ENCODE peak calls at places on chromosomes 11 and 22, in nine cellular contexts. D, P, O, E, B, J, H, L and W are unnamed samples.

GRCh38 chr22:49564666-49565515 is 262.8 kb downstream of the BRD1 start:
- DNase-seq in P (no peak), B (no peak), H (no peak), E (no peak), O (no peak), J (no peak), L (no peak), D (no peak), W (no peak)

GRCh38 chr11:37857726-37858125 is 1259.7 kb upstream of the RAG2 start:
- DNase-seq in L (no peak), E (no peak), D (no peak), O (peak), J (no peak), B (no peak), P (peak), H (no peak), W (no peak)

GRCh38 chr11:120590472-120590871 is 78.9 kb downstream of the GRIK4 start:
- DNase-seq in E (no peak), O (no peak), L (no peak), D (no peak), J (no peak), B (no peak), H (no peak), P (no peak), W (no peak)

GRCh38 chr11:34192481-34193401 is 87.3 kb downstream of the NAT10 start:
- DNase-seq in J (peak), O (no peak), P (no peak), B (peak), L (no peak), H (no peak), E (no peak), D (peak), W (no peak)

GRCh38 chr11:34749666-34750659 is 129.1 kb downstream of the EHF start:
- DNase-seq in J (no peak), H (no peak), B (no peak), O (no peak), D (no peak), P (no peak), L (no peak), E (no peak), W (no peak)

GRCh38 chr22:50714150-50714549 is 23.9 kb upstream of the ACR start:
- DNase-seq in B (no peak), E (no peak), J (no peak), H (no peak), L (no peak), O (no peak), D (no peak), P (no peak), W (no peak)

GRCh38 chr11:128146926-128147605 is 440.3 kb downstream of the ETS1 start:
- DNase-seq in E (no peak), P (peak), B (no peak), J (no peak), L (no peak), D (no peak), O (no peak), H (no peak), W (no peak)

GRCh38 chr11:125345706-125346561 is 150.1 kb downstream of the FEZ1 start:
- DNase-seq in J (peak), E (no peak), O (peak), H (peak), P (peak), L (no peak), B (peak), D (no peak), W (peak)

GRCh38 chr22:35970601-35971417 is 57.8 kb downstream of the RBFOX2 start:
- DNase-seq in L (no peak), J (no peak), P (no peak), D (no peak), O (no peak), E (no peak), B (no peak), H (no peak), W (no peak)

GRCh38 chr11:83521647-83522596 is 235.8 kb upstream of the CCDC90B start:
- DNase-seq in H (peak), E (no peak), L (no peak), O (peak), B (peak), D (no peak), J (peak), P (peak), W (no peak)
- TF ChIP-seq REST in H (no peak), E (no peak), L (no peak), O (no peak), B (no peak), D (no peak), J (no peak), P (no peak), W (no peak)

GRCh38 chr22:42622061-42622710 is 7.5 kb upstream of the POLDIP3 start:
- DNase-seq in L (no peak), O (no peak), P (no peak), E (no peak), H (no peak), J (no peak), B (no peak), D (no peak), W (no peak)
- TF ChIP-seq REST in L (no peak), O (no peak), P (no peak), E (no peak), H (no peak), J (no peak), B (no peak), D (no peak), W (no peak)

GRCh38 chr22:46461566-46462180 is 75.7 kb downstream of the CELSR1 start:
- DNase-seq in B (no peak), O (no peak), H (no peak), E (no peak), P (no peak), L (no peak), D (no peak), J (no peak), W (no peak)
- TF ChIP-seq REST in B (no peak), O (no peak), H (no peak), E (no peak), P (no peak), L (no peak), D (no peak), J (no peak), W (no peak)

GRCh38 chr11:45577755-45578154 is 87.7 kb downstream of the CHST1 start:
- DNase-seq in L (no peak), J (no peak), D (no peak), B (no peak), H (no peak), O (no peak), P (peak), E (no peak), W (no peak)

GRCh38 chr11:45583981-45584380 is 81.4 kb downstream of the CHST1 start:
- DNase-seq in H (no peak), B (no peak), J (no peak), O (no peak), D (no peak), E (no peak), L (no peak), P (no peak), W (no peak)

GRCh38 chr11:45576461-45577215 is 88.8 kb downstream of the CHST1 start:
- DNase-seq in L (no peak), D (no peak), B (no peak), J (no peak), E (no peak), O (no peak), H (no peak), P (no peak), W (no peak)

GRCh38 chr11:45578286-45578685 is 87.1 kb downstream of the CHST1 start:
- DNase-seq in L (no peak), B (no peak), D (no peak), H (no peak), E (no peak), O (peak), P (no peak), J (peak), W (no peak)

DNA sequence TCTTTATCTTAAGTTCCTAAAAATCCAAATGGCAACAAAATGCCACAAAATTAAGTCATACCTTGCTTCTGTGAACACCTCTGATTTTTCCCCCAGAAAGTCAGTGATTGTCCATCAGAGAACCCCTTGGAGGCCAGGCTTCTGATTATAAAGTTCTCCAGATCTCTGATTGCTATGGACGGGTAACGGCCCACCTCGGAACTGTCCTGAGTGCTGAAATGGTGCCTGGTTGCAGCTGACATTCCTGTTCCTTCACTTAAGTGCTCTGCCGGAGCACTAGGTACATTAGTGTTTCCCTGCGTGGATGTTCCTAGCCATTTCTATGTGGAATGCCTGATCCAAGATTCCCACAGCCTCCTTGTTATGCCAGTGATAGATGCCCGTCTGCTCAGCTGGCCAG is 85.0 kb downstream of the CHST1 start:
- DNase-seq in O (peak), J (no peak), B (peak), D (no peak), L (no peak), H (no peak), E (no peak), P (peak), W (peak)
- TF ChIP-seq REST in O (peak), J (peak), B (peak), D (peak), L (peak), H (peak), E (peak), P (peak), W (peak)

DNA sequence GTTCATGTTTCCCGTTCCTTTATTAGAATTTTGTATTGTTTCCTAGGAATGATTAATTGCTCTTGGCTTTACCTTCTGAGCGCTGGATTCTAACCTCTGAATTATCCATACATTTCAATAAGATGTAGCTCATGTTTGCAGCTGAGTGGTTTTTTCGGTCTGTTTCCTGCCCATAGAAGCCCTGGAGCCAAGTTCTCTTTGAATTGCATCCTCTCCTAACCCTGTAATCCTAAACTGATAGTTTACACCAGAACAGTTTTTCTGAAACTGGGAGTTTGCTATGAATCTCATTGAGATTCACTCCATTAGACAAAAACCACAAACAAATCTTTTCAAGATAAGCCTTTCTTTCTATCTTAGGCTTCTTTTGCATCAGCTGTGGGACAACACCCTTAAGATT is 324.8 kb downstream of the DYNC2H1 start:
- DNase-seq in E (no peak), D (no peak), O (no peak), H (no peak), L (no peak), P (no peak), B (no peak), J (no peak), W (no peak)
- TF ChIP-seq REST in E (no peak), D (no peak), O (no peak), H (no peak), L (no peak), P (no peak), B (no peak), J (no peak), W (no peak)

GRCh38 chr11:68931911-68932310 is 28.2 kb downstream of the IGHMBP2 start:
- DNase-seq in E (no peak), H (no peak), P (no peak), B (no peak), L (no peak), O (no peak), J (no peak), D (no peak), W (no peak)
- TF ChIP-seq REST in E (no peak), H (no peak), P (no peak), B (no peak), L (no peak), O (no peak), J (no peak), D (no peak), W (no peak)

DNA sequence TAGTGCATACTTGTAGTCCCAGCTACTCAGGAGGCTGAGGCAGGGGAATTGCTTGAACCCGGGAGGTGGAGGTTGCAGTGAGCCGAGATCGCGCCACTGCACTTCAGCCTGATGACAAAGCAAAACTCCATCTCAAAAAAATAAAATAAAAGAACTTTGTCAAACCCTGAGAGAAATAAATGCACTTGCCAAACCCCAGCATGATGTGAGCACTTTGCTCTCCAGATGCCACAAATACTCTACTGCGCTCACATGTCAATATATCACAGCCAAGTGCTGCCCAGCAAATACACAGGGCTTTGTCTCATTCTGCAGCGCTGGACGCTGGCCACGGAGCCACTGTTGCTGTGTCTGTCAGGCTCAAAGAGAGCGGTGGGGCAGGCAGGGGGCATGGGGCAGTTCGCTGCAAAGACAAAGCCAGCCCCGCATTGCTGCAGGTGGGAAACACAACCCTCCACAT is 45.1 kb downstream of the AHNAK start:
- DNase-seq in H (peak), L (no peak), B (no peak), E (no peak), P (no peak), D (no peak), O (peak), J (no peak), W (no peak)
- TF ChIP-seq REST in H (no peak), L (no peak), B (no peak), E (no peak), P (no peak), D (no peak), O (no peak), J (no peak), W (no peak)

DNA sequence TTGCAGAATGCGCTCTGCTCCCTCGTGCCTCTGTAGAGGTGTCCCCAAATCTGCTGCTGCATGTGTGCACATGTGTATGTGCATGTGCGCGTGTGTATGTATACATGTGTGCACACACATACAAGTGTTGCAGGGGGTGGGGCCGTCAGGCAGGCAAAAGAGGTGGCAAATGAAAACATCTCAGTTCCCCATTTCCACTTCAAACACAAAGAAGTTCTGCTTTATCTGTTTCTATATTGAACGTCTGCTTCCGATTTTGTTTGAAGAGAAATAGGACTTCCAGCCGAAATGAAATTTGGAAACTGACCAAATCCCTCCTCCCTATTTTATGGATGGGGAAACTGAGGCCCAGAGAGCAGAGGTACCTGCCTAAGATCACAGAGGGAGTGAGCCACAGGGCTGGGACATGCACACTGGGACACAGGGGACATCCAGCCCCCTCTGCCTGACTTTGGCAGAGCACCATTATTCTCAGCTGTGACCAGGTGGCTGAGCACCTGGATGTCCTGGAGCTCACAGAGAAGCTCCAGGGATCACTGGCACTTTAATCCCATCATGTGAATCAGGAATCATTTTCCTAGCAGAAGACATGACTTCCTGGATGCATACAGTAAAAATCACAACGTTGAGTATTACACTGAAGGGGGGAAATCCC is 41.2 kb upstream of the ALX4 start:
- DNase-seq in J (no peak), L (peak), D (no peak), E (no peak), H (no peak), P (no peak), O (no peak), B (no peak), W (peak)
- TF ChIP-seq REST in J (no peak), L (no peak), D (no peak), E (no peak), H (no peak), P (no peak), O (no peak), B (no peak), W (no peak)

DNA sequence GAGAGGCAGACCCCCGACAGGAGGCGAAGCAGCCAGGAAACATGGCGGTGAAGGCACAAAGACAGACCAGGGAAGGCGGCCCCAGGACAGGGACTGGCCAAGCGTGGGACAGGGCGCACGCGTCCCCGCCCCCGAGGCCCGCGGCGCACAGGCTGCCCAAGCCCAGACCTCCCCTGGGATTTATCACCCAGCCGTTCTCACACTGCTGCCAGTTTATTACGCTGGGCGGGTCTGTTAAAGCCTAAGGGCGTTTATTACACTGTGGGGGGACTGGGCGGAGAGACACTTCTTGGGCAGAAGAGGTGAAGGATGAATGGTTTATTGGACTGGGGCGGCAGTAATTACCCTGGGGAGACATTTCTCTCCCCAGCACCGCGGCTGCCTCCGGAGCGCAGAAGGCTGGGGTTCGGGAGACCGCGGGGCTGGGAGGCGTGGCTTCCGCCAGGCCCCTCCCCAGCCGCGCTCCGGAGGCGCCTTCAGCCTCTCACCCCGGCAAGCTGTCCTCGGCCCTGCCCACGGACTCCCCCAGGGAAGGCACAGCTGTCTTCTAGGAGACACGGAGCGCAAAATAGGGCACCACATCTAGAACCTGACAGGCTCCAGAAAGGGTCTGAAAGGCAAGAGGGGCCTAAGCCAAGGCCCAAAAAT is 47.1 kb downstream of the SLC22A12 start:
- DNase-seq in P (peak), E (no peak), O (no peak), B (no peak), D (no peak), J (peak), L (no peak), H (no peak), W (no peak)
- TF ChIP-seq REST in P (no peak), E (no peak), O (no peak), B (no peak), D (no peak), J (no peak), L (no peak), H (no peak), W (no peak)